ENCODE peak calls at places on chromosome X, in six cellular contexts. T, R, Z, U, O and H are unnamed samples.

GRCh38 chrX:17472424-17472823 is 97.4 kb downstream of the NHS start:
- DNase-seq in T (no peak), R (no peak), Z (no peak), U (no peak), O (no peak), H (no peak)

GRCh38 chrX:118347131-118347530 is 1.2 kb downstream of the WDR44 start:
- DNase-seq in T (peak), R (no peak), Z (no peak), U (no peak), O (no peak), H (no peak)

GRCh38 chrX:1316527-1316926 is 20.1 kb upstream of the IL3RA start:
- DNase-seq in T (no peak), R (peak), Z (peak), U (peak), O (no peak), H (no peak)

GRCh38 chrX:69237228-69237627 is 72.0 kb upstream of the PJA1 start:
- DNase-seq in T (no peak), R (no peak), Z (no peak), U (no peak), O (no peak), H (no peak)

GRCh38 chrX:38879631-38880220 is 78.5 kb downstream of the MID1IP1 start:
- DNase-seq in T (no peak), R (peak), Z (no peak), U (no peak), O (no peak), H (peak)

GRCh38 chrX:121238093-121238492 is 190.7 kb downstream of the GLUD2 start:
- DNase-seq in T (no peak), R (no peak), Z (no peak), U (no peak), O (no peak), H (no peak)

GRCh38 chrX:57681341-57681740 is 1.3 kb upstream of the NLRP2B start:
- DNase-seq in T (no peak), R (no peak), Z (no peak), U (no peak), O (no peak), H (no peak)

GRCh38 chrX:1686642-1687041 is 71.8 kb downstream of the ASMT start:
- DNase-seq in T (peak), R (no peak), Z (no peak), U (no peak), O (no peak), H (no peak)

GRCh38 chrX:105167233-105167632 is 53.3 kb downstream of the TEX13A start:
- DNase-seq in T (no peak), R (no peak), Z (no peak), U (no peak), O (no peak), H (no peak)

GRCh38 chrX:21993265-21993664 is 38.9 kb upstream of the PHEX start:
- DNase-seq in T (no peak), R (no peak), Z (no peak), U (peak), O (no peak), H (peak)

DNA sequence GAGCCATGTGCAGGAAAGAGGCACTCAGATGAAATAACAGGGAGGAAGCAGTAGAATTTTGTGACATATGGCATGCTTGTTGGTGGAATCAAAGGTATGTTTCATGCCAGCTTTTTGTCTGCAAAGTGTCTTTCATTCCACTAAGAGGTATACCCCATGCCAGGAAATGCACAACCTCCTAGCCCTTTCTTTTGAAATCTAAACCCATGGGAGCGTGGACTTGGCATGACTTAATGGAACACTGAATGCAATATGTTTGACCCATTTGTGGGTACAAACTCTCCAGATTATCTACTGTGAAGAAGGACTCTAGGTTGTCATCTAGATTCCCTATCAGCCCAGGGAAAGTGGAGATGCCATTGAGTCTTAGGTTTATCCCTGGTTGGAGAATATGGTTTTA is 338.3 kb upstream of the TEX13C start:
- DNase-seq in T (no peak), R (no peak), Z (no peak), U (no peak), O (no peak), H (no peak)
- TF ChIP-seq CTCF in T (no peak), R (no peak), Z (no peak), U (no peak), O (no peak), H (no peak)

DNA sequence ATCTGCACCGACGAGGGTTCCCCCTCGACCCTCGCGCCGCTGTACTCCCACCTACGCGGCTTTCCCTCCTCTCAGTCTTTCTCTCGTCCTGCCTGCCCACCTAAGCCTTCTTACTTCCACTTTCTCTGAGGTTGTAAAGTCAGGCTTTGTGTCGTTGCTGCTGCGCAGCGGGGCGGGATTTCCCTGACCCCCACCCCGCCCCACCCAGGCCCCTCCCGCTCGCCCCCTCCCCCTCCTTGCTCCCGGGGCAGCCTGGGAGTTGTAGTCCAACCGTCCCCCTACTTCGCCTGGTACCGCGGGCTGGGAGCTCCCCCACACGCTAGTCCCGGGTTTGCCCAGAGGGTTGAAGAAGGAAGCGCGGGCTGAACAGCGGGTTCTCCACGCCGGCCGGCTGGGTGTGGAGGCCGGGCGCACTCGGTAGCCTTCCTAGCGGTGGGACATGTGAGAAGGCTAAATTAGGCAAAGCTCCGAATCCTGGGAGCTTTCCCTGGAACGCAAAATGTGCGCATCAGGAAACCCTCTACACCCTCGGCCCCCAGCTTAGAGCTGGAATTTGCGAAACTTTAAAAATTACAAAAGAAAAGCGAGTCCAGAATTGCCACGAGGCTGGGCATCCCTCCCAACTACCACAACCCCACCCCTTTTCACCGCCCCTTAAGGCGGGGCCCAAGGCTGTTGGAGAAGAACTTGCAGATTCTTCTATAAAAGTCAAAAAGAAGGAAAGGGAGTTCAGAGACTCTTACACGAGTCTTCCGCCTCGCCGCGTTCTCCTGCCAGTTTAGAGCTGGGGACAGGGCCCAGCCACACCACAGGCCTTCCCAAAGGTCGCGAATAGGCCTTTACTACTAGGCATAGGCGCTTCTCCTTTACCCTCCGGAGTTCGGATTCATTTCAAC is at the start of gene ATP11C:
- DNase-seq in T (peak), R (peak), Z (peak), U (peak), O (peak), H (peak)
- TF ChIP-seq CTCF in T (no peak), R (peak), Z (no peak), U (peak), O (peak), H (no peak)

GRCh38 chrX:136166221-136166855 is 19.0 kb downstream of the FHL1 start:
- DNase-seq in T (peak), R (no peak), Z (no peak), U (no peak), O (no peak), H (no peak)

GRCh38 chrX:136170109-136170800 is 22.9 kb downstream of the FHL1 start:
- DNase-seq in T (peak), R (no peak), Z (no peak), U (no peak), O (no peak), H (no peak)

GRCh38 chrX:136163694-136164093 is 16.4 kb downstream of the FHL1 start:
- DNase-seq in T (peak), R (no peak), Z (no peak), U (no peak), O (no peak), H (no peak)

GRCh38 chrX:136171420-136171819 is 24.1 kb downstream of the FHL1 start:
- DNase-seq in T (no peak), R (no peak), Z (no peak), U (no peak), O (no peak), H (no peak)

GRCh38 chrX:136168929-136169735 is 21.8 kb downstream of the FHL1 start:
- DNase-seq in T (peak), R (peak), Z (peak), U (no peak), O (peak), H (no peak)
- TF ChIP-seq CTCF in T (peak), R (no peak), Z (no peak), U (no peak), O (no peak), H (no peak)

DNA sequence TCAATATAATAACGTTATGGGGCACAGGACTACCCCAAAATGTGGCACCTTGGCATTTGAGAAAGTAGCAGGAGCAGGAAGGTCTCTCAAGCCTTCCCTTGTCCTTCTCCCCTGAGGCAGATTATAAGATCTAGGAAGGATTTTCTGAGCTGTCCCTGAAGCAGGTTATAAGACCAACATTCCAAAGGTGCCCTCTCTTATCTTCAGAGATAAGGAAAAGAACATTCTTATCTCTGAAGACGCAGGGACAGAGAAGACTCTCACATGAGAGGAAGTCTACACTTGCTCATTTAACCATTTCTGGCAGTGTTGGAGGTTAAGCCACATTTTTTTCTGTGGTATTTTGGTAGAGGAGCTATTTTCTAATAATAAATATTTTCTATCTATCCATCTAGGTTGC is 437.9 kb upstream of the MAOA start:
- DNase-seq in T (no peak), R (no peak), Z (no peak), U (no peak), O (no peak), H (no peak)
- TF ChIP-seq CTCF in T (no peak), R (no peak), Z (no peak), U (no peak), O (no peak), H (no peak)

DNA sequence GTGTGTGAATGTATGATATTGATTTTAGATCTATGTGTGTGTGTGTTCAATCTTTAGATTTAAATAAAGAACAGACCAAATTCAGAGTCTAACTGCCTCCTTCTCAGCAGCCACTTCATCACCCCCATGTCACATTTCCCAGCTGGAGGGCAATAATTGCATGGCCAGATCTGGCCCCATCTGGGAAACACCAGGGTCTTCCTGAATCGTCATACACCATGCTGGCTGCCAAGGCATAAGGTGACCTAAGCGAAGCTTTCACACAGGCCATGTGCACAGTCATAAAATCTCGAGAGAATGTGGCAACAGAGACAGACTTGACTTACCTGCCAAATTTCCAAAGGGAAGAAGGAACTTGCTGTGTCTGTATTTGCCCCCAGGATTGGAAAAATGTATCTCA is 269 bp downstream of the PLAC1 start:
- DNase-seq in T (no peak), R (no peak), Z (no peak), U (no peak), O (no peak), H (no peak)
- TF ChIP-seq CTCF in T (no peak), R (no peak), Z (no peak), U (no peak), O (no peak), H (no peak)

DNA sequence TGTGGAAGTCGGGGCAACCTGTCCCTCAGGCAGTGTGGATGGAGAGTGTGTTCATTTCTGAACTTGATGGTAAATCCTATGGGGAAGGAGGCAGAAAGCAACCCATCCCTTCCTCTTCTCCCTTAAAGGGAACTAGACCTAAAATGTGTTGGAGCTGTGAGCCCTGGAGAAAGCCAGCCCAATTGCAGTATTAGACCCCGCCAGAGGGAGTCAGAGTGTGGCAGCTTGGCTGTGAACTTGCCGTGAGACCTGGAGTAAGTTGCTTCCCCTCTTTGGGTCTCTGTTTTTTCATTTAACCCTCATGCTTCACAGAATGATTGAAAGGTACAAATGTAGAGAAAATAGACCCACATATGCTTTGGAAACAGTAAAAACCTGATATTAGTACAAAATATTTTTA is 108.7 kb upstream of the PAK3 start:
- DNase-seq in T (no peak), R (no peak), Z (no peak), U (no peak), O (peak), H (no peak)
- TF ChIP-seq CTCF in T (peak), R (no peak), Z (no peak), U (no peak), O (peak), H (no peak)